ENCODE peak calls at places on chromosomes 5 and 9, in ten cellular contexts. P is uterus; F is body of pancreas; L is endothelial cell of umbilical vein; M is CD4-positive, CD25-positive, alpha-beta regulatory T cell; J is adrenal gland; H is naive thymus-derived CD4-positive, alpha-beta T cell; O is hepatocyte; Z is colonic mucosa; R is CD8-positive, alpha-beta T cell. K is an unnamed sample. For H3K4me1, the result is how much of the 10 kb centered on the place peaks cover.

GRCh38 chr9:96116275-96117051 is 185.5 kb downstream of the HSD17B3 start:
- DNase-seq in R (no peak), F (peak), M (no peak), J (no peak), O (peak), P (no peak), L (no peak), H (no peak), Z (peak), K (no peak)

GRCh38 chr5:56561-57290 is 35.2 kb upstream of the PLEKHG4B start:
- DNase-seq in Z (no peak), O (peak), F (no peak), R (no peak), P (no peak), H (no peak), J (no peak), L (no peak), M (no peak), K (no peak)

GRCh38 chr5:15880201-15880600 is 299.4 kb downstream of the MARCHF11 start:
- DNase-seq in L (no peak), J (no peak), H (no peak), Z (no peak), R (no peak), F (no peak), O (no peak), M (no peak), P (no peak), K (no peak)

GRCh38 chr5:32446660-32447059 is 2.1 kb upstream of the ZFR start:
- DNase-seq in Z (peak), R (no peak), M (no peak), H (no peak), P (no peak), F (no peak), J (no peak), L (no peak), O (peak), K (no peak)

GRCh38 chr9:101453776-101454570 is 18.4 kb upstream of the ALDOB start:
- DNase-seq in P (no peak), F (no peak), Z (no peak), R (no peak), M (no peak), L (no peak), H (no peak), O (no peak), J (peak), K (no peak)

GRCh38 chr9:135978650-135979461 is 17.7 kb upstream of the UBAC1 start:
- DNase-seq in M (peak), H (peak), R (peak), P (no peak), Z (no peak), J (no peak), L (no peak), O (no peak), F (no peak), K (no peak)

GRCh38 chr9:84137968-84138367 is 157.4 kb downstream of the RMI1 start:
- DNase-seq in H (no peak), O (no peak), L (no peak), F (no peak), R (no peak), M (no peak), P (no peak), J (peak), Z (no peak), K (no peak)

GRCh38 chr5:81545911-81546310 is 152.0 kb upstream of the ACOT12 start:
- DNase-seq in P (no peak), O (no peak), L (no peak), F (no peak), H (no peak), J (no peak), Z (no peak), R (no peak), M (no peak), K (no peak)

GRCh38 chr5:179793470-179794139 is at the start of gene LTC4S:
- DNase-seq in P (peak), O (no peak), M (peak), Z (peak), J (peak), L (peak), F (peak), R (peak), H (peak), K (peak)

GRCh38 chr9:132486706-132487350 is 76.8 kb downstream of the CFAP77 start:
- DNase-seq in R (peak), M (peak), O (no peak), J (no peak), Z (no peak), F (no peak), L (no peak), H (no peak), P (no peak), K (no peak)

GRCh38 chr5:73529081-73529480 is 30.8 kb downstream of the BTF3 start:
- DNase-seq in O (no peak), M (no peak), Z (no peak), P (no peak), J (no peak), F (no peak), R (no peak), H (no peak), L (no peak), K (no peak)

GRCh38 chr9:468766-469496 is 254.3 kb downstream of the DOCK8 start:
- DNase-seq in Z (peak), M (peak), H (no peak), F (no peak), J (no peak), P (no peak), L (no peak), R (peak), O (no peak), K (no peak)

GRCh38 chr9:16532681-16533450 is 337.6 kb downstream of the BNC2 start:
- DNase-seq in M (no peak), R (no peak), Z (no peak), J (no peak), P (no peak), F (no peak), O (no peak), L (peak), H (no peak), K (no peak)

GRCh38 chr5:128304791-128305190 is 221.2 kb downstream of the SLC12A2 start:
- DNase-seq in O (no peak), M (no peak), R (no peak), H (no peak), Z (no peak), J (no peak), P (no peak), F (no peak), L (no peak), K (no peak)

GRCh38 chr5:62771331-62771730 is 192.7 kb downstream of the LRRC70 start:
- DNase-seq in P (no peak), O (no peak), F (no peak), L (no peak), M (no peak), Z (no peak), R (no peak), H (no peak), J (no peak), K (no peak)

GRCh38 chr9:99259231-99259918 is 37.3 kb downstream of the SEC61B start:
- DNase-seq in Z (peak), O (peak), F (peak), H (peak), P (peak), R (peak), M (peak), J (peak), L (peak), K (peak)

GRCh38 chr9:107016383-107016782 is 153.4 kb downstream of the ZNF462 start:
- DNase-seq in R (no peak), L (no peak), H (no peak), J (no peak), F (no peak), P (no peak), O (no peak), M (no peak), Z (no peak), K (no peak)

GRCh38 chr5:50325237-50325832 is 115.8 kb downstream of the EMB start:
- DNase-seq in J (no peak), M (peak), F (no peak), P (no peak), O (peak), L (peak), H (no peak), Z (no peak), R (no peak), K (no peak)

GRCh38 chr9:118618744-118619299 is 750.4 kb downstream of the BRINP1 start:
- DNase-seq in M (no peak), P (no peak), H (no peak), J (no peak), L (no peak), O (no peak), F (no peak), Z (no peak), R (no peak), K (no peak)

GRCh38 chr5:1415626-1416360 is 29.4 kb downstream of the SLC6A3 start:
- DNase-seq in F (peak), H (no peak), O (no peak), Z (no peak), L (no peak), M (no peak), R (no peak), J (no peak), P (no peak), K (no peak)

GRCh38 chr9:112002847-112003457 is 106.3 kb downstream of the UGCG start:
- DNase-seq in O (no peak), L (no peak), P (no peak), R (no peak), Z (no peak), M (no peak), H (no peak), F (no peak), J (no peak), K (no peak)

GRCh38 chr9:94860678-94861588 is 134.4 kb downstream of the AOPEP start:
- DNase-seq in F (no peak), O (no peak), L (no peak), Z (peak), P (no peak), M (peak), R (peak), J (no peak), H (peak), K (no peak)

GRCh38 chr5:36236801-36237200 is 4.9 kb downstream of the NADK2 start:
- DNase-seq in H (no peak), O (no peak), L (no peak), J (no peak), F (no peak), P (no peak), Z (no peak), R (no peak), M (no peak), K (no peak)

GRCh38 chr5:175796536-175797499 is 74.6 kb upstream of the CPLX2 start:
- DNase-seq in H (peak), P (no peak), J (peak), Z (peak), R (peak), M (peak), L (peak), O (peak), F (peak), K (peak)

GRCh38 chr5:139686356-139686918 is 38.3 kb downstream of the CXXC5 start:
- DNase-seq in R (no peak), J (no peak), M (no peak), Z (no peak), F (no peak), O (no peak), L (no peak), H (no peak), P (no peak), K (no peak)
- H3K4me1 ChIP-seq in R (under half), J (under half), M (under half), Z (under half), F (half or more), O (under half), L (under half), H (under half), P (under half), K (under half)

GRCh38 chr9:93205045-93205768 is 21.3 kb downstream of the WNK2 start:
- DNase-seq in H (no peak), M (no peak), P (peak), L (no peak), J (no peak), F (peak), Z (no peak), R (no peak), O (peak), K (peak)
- H3K4me1 ChIP-seq in H (under half), M (under half), P (under half), L (under half), J (under half), F (half or more), Z (under half), R (under half), O (under half), K (half or more)

GRCh38 chr5:124735169-124735858 is 11.1 kb downstream of the ZNF608 start:
- DNase-seq in L (no peak), R (no peak), O (peak), M (no peak), H (no peak), J (no peak), P (no peak), F (no peak), Z (peak), K (no peak)

GRCh38 chr5:124732891-124733670 is 13.4 kb downstream of the ZNF608 start:
- DNase-seq in F (no peak), R (no peak), H (no peak), J (no peak), L (no peak), M (no peak), P (no peak), Z (no peak), O (no peak), K (no peak)

GRCh38 chr5:124736814-124737186 is 9.6 kb downstream of the ZNF608 start:
- DNase-seq in H (no peak), J (no peak), M (no peak), L (no peak), Z (no peak), O (no peak), P (no peak), F (no peak), R (no peak), K (no peak)

GRCh38 chr5:124736111-124736813 is 10.2 kb downstream of the ZNF608 start:
- DNase-seq in O (no peak), R (no peak), J (no peak), F (peak), P (no peak), M (no peak), H (no peak), Z (no peak), L (no peak), K (no peak)

GRCh38 chr5:124734574-124735168 is 11.8 kb downstream of the ZNF608 start:
- DNase-seq in L (no peak), J (no peak), R (no peak), M (no peak), P (no peak), F (no peak), Z (no peak), H (no peak), O (no peak), K (no peak)
- H3K4me1 ChIP-seq in L (under half), J (half or more), R (under half), M (under half), P (under half), F (half or more), Z (under half), H (under half), O (half or more), K (under half)

GRCh38 chr5:150140830-150141229 is 14.8 kb downstream of the PDGFRB start:
- DNase-seq in Z (no peak), O (peak), M (no peak), F (no peak), R (no peak), H (no peak), J (no peak), P (no peak), L (no peak), K (peak)
- H3K4me1 ChIP-seq in Z (under half), O (half or more), M (under half), F (under half), R (under half), H (under half), J (half or more), P (half or more), L (under half), K (under half)

DNA sequence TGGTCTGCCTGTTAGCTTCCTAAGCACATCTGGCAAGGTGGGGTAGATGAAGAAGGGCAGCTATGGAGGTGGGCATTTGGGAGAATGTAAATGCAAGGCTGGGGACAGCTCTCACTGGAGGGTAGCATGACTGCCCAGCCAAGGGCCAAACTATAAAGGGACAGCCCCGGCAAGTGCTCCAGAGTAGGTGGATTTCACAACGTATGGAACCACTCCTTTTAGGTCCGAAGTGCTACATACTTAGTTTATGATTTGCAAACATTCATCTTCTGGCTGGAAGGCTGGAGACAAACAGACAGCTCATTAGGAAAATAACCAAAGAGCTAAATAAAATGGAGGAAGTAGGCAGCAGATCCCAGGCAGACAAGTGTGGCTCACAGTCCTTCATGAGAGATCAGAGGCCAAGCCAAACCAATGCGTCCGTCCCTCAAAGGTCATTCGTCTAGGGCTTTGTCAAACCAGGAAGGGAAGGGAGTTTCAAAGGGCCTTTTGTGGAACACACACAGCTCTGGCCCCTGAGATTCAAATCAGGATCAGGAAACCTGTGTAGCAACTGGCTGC is 42.5 kb upstream of the GLRX start:
- DNase-seq in H (no peak), M (no peak), Z (peak), O (peak), R (no peak), P (no peak), J (no peak), F (no peak), L (no peak), K (no peak)
- H3K4me1 ChIP-seq in H (under half), M (under half), Z (under half), O (under half), R (under half), P (under half), J (under half), F (under half), L (under half), K (under half)

GRCh38 chr5:172877496-172878260 is 43.6 kb downstream of the ERGIC1 start:
- DNase-seq in R (no peak), M (no peak), F (no peak), P (no peak), J (no peak), O (no peak), L (no peak), Z (no peak), H (no peak), K (no peak)
- H3K4me1 ChIP-seq in R (under half), M (under half), F (under half), P (under half), J (half or more), O (under half), L (half or more), Z (under half), H (under half), K (under half)

GRCh38 chr5:39024005-39024404 is 50.2 kb downstream of the RICTOR start:
- DNase-seq in M (no peak), R (no peak), H (no peak), P (no peak), J (no peak), O (no peak), Z (no peak), L (no peak), F (no peak), K (peak)
- H3K4me1 ChIP-seq in M (under half), R (under half), H (under half), P (under half), J (under half), O (under half), Z (under half), L (under half), F (under half), K (under half)

DNA sequence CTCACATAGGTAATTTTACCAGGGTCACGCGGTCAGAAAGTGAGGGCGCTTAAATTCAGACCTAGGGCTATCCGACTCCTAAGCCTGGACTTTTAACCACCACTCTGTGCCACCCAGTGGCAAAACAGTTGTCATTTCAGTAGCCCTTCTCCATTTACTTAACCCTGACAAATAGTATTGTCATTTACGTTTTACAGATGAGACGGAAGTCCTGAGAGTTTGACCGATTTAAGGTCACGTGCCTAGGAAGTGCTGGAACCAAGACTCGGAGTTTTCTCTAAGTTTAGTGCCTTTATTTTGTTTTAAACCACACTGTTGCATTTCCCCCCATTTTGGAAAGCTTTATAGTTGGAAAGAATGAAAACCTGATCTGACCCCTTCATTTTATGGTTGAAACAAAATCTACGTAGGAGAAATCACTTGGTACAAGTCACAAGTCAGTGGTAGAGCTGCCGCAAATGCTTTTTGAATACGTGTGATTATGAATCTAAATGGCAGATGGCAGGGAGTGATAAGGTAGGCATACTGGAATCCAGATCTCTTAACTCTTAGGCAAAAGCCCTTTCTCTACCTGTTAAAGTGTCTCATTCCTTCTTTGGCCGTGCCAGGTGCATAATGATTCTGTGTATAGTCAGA is 701 bp downstream of the MRRF start:
- DNase-seq in R (peak), J (peak), Z (peak), O (peak), L (peak), M (peak), F (no peak), H (peak), P (no peak), K (no peak)
- H3K4me1 ChIP-seq in R (under half), J (half or more), Z (under half), O (under half), L (under half), M (under half), F (under half), H (under half), P (under half), K (under half)

DNA sequence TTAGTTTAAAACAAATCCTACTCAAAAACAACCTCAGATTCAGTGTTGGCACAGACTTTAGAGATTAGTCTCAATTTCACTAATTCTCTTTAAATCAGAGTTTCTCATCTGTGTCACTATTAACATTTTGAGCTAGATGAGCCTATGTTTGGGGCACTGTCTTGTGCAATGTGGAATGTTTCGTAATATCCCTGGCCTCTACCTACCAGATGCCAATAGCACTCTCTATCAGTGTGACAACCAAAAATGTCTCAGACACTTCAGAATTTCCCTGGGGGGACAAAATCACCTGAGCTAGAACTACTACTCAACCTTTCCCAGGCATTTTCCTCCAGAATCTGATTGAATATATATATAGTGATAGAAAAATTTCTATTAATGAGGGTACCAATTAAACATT is 465.2 kb upstream of the RGMB start:
- DNase-seq in H (no peak), O (no peak), L (no peak), Z (no peak), P (no peak), M (no peak), J (no peak), R (no peak), F (no peak), K (no peak)
- H3K4me1 ChIP-seq in H (under half), O (under half), L (under half), Z (under half), P (under half), M (under half), J (under half), R (under half), F (under half), K (under half)

GRCh38 chr9:1876891-1877496 is 138.2 kb upstream of the SMARCA2 start:
- DNase-seq in M (no peak), F (no peak), H (no peak), L (no peak), P (no peak), J (no peak), O (no peak), R (no peak), Z (no peak), K (no peak)
- H3K4me1 ChIP-seq in M (under half), F (under half), H (under half), L (under half), P (under half), J (under half), O (under half), R (under half), Z (under half), K (under half)